ENCODE peak calls at places on chromosomes 16 and 17, in four cellular contexts. B is K562, P is H1, D is GM12891. Q is an unnamed sample.

GRCh38 chr16:89678258-89678657 is 8.2 kb upstream of the CDK10 start:
- DNase-seq in B (no peak), P (no peak), D (no peak), Q (no peak)

GRCh38 chr16:56977256-56977655 is 12.1 kb upstream of the NLRC5 start:
- DNase-seq in B (no peak), P (no peak), D (no peak), Q (no peak)

GRCh38 chr16:20385844-20386832 is 18.4 kb downstream of the PDILT start:
- DNase-seq in B (peak; percentile 76), P (peak; percentile 43), D (no peak), Q (peak; percentile 43)

GRCh38 chr16:84943620-84944019 is 67.7 kb downstream of the ZDHHC7 start:
- DNase-seq in B (no peak), P (no peak), D (no peak), Q (no peak)

GRCh38 chr16:82834156-82834758 is 207.5 kb downstream of the CDH13 start:
- DNase-seq in B (no peak), P (no peak), D (no peak), Q (no peak)

GRCh38 chr17:38791162-38791561 is 8.2 kb downstream of the PIP4K2B start:
- DNase-seq in B (no peak), P (no peak), D (no peak), Q (no peak)

GRCh38 chr17:55794681-55795080 is 43.8 kb downstream of the PCTP start:
- DNase-seq in B (no peak), P (no peak), D (no peak), Q (no peak)

GRCh38 chr16:27972500-27972899 is 91.0 kb downstream of the GSG1L start:
- DNase-seq in B (peak; percentile 40), P (no peak), D (peak; percentile 42), Q (peak; percentile 27)

GRCh38 chr16:89172171-89172900 is 788 bp downstream of the CDH15 start:
- DNase-seq in B (no peak), P (no peak), D (no peak), Q (no peak)

GRCh38 chr16:1367486-1368174 is 15.9 kb downstream of the GNPTG start:
- DNase-seq in B (no peak), P (no peak), D (no peak), Q (no peak)

GRCh38 chr17:14925498-14925897 is 339.6 kb downstream of the PMP22 start:
- DNase-seq in B (no peak), P (no peak), D (no peak), Q (no peak)

GRCh38 chr17:14921936-14922335 is 343.2 kb downstream of the PMP22 start:
- DNase-seq in B (no peak), P (no peak), D (no peak), Q (no peak)

GRCh38 chr17:14922421-14922820 is 342.7 kb downstream of the PMP22 start:
- DNase-seq in B (no peak), P (no peak), D (no peak), Q (no peak)

GRCh38 chr17:14926073-14926472 is 339.1 kb downstream of the PMP22 start:
- DNase-seq in B (no peak), P (no peak), D (no peak), Q (no peak)

DNA sequence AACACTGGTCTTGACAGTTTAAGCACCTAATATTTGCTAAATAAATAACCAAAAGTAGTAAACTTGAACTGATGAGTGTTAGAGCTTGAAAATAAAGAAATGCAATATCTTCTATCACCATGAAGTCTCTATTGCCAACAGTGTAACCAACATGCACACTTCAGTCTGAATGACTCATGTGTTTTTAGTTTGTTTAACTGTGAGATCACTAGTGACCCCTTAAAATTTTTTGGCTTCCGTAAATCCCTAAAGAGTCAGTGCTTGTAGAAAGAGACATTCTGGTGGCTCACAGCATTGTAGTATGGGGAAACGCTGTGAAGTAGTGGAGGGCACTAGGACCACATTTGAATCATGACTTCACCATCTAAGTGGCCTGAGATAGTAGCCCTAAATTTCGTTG is 341.1 kb downstream of the PMP22 start:
- DNase-seq in B (no peak), P (no peak), D (no peak), Q (no peak)
- TF ChIP-seq TAF1 in B (no peak), P (no peak), D (no peak), Q (no peak)

GRCh38 chr17:41496803-41497484 is 7.2 kb upstream of the KRT36 start:
- DNase-seq in B (peak; percentile 91), P (peak; percentile 68), D (peak; percentile 66), Q (peak; percentile 64)
- TF ChIP-seq POLR2A in B (no peak), P (no peak), D (no peak), Q (no peak)

GRCh38 chr17:50051082-50051576 is 4.8 kb upstream of the ITGA3 start:
- DNase-seq in B (peak; percentile 46), P (no peak), D (no peak), Q (no peak)
- TF ChIP-seq POLR2AphosphoS5 in B (no peak), P (no peak), D (no peak), Q (no peak)

GRCh38 chr17:17348872-17349723 is 45.9 kb downstream of the NT5M start:
- DNase-seq in B (no peak), P (no peak), D (no peak), Q (no peak)
- TF ChIP-seq TAF1 in B (no peak), P (no peak), D (no peak), Q (no peak)

Q was measured in GM12892.